ENCODE peak calls at places on chromosomes 1 and 21, in six cellular contexts. A is dorsolateral prefrontal cortex; B is ELR; N is NCI-H187; C is heart right ventricle; J is stimulated activated CD8-positive, alpha-beta memory T cell treated with anti-CD3 and anti-CD28 coated beads, Interleukin-12 subunit alpha, Interleukin-12 subunit beta, amount 100 ng/mL, for 4 hours. G is an unnamed sample.

GRCh38 chr1:160453443-160453842 is 53.1 kb downstream of the VANGL2 start:
- DNase-seq in A (no peak), B (no peak), N (no peak), C (no peak), J (no peak), G (no peak)

GRCh38 chr1:18312961-18313360 is 167.8 kb upstream of the KLHDC7A start:
- DNase-seq in A (no peak), B (no peak), N (no peak), C (no peak), J (no peak), G (no peak)

GRCh38 chr1:185528084-185528656 is 206.0 kb upstream of the HMCN1 start:
- DNase-seq in A (no peak), B (no peak), N (no peak), C (no peak), J (no peak), G (peak)

GRCh38 chr1:23385119-23385621 is 15.5 kb upstream of the ZNF436 start:
- DNase-seq in A (peak), B (no peak), N (no peak), C (no peak), J (no peak), G (no peak)

GRCh38 chr1:204623894-204624361 is 61.6 kb downstream of the LRRN2 start:
- DNase-seq in A (no peak), B (peak), N (peak), C (no peak), J (no peak), G (no peak)

GRCh38 chr21:46604329-46604974 is 430 bp downstream of the S100B start:
- DNase-seq in A (no peak), B (no peak), N (no peak), C (no peak), J (no peak), G (no peak)

GRCh38 chr1:223214272-223214807 is 71.3 kb upstream of the TLR5 start:
- DNase-seq in A (no peak), B (no peak), N (no peak), C (no peak), J (no peak), G (no peak)

GRCh38 chr1:232302376-232303049 is 327.4 kb downstream of the SIPA1L2 start:
- DNase-seq in A (no peak), B (no peak), N (no peak), C (no peak), J (no peak), G (no peak)

GRCh38 chr1:185825556-185825955 is 91.4 kb downstream of the HMCN1 start:
- DNase-seq in A (no peak), B (no peak), N (no peak), C (no peak), J (no peak), G (no peak)

GRCh38 chr1:34412597-34413392 is 236.1 kb downstream of the C1orf94 start:
- DNase-seq in A (no peak), B (no peak), N (no peak), C (no peak), J (no peak), G (no peak)

GRCh38 chr1:224607220-224608148 is 8.6 kb upstream of the CNIH3 start:
- DNase-seq in A (no peak), B (no peak), N (no peak), C (no peak), J (no peak), G (no peak)

GRCh38 chr1:184326278-184326677 is 60.6 kb upstream of the C1orf21 start:
- DNase-seq in A (no peak), B (no peak), N (no peak), C (no peak), J (no peak), G (no peak)

GRCh38 chr1:28983509-28984310 is 69.3 kb downstream of the EPB41 start:
- DNase-seq in A (no peak), B (no peak), N (no peak), C (peak), J (no peak), G (no peak)

GRCh38 chr1:234962340-234962989 is 166.2 kb downstream of the TOMM20 start:
- DNase-seq in A (no peak), B (peak), N (no peak), C (no peak), J (no peak), G (no peak)

GRCh38 chr1:112544011-112544688 is 35.4 kb downstream of the WNT2B start:
- DNase-seq in A (no peak), B (peak), N (no peak), C (no peak), J (no peak), G (no peak)

GRCh38 chr1:67126974-67127373 is 7.8 kb downstream of the C1orf141 start:
- DNase-seq in A (no peak), B (no peak), N (no peak), C (no peak), J (no peak), G (no peak)

GRCh38 chr1:21332691-21333449 is 42.6 kb upstream of the ECE1 start:
- DNase-seq in A (no peak), B (no peak), N (no peak), C (no peak), J (no peak), G (no peak)

GRCh38 chr1:211420389-211420788 is 71.6 kb downstream of the RD3 start:
- DNase-seq in A (no peak), B (peak), N (no peak), C (no peak), J (no peak), G (no peak)

GRCh38 chr1:87129606-87130005 is 199.1 kb upstream of the LMO4 start:
- DNase-seq in A (no peak), B (no peak), N (no peak), C (peak), J (no peak), G (no peak)

GRCh38 chr1:96632045-96632664 is 89.4 kb upstream of the PTBP2 start:
- DNase-seq in A (no peak), B (no peak), N (no peak), C (no peak), J (no peak), G (no peak)